ENCODE peak calls at places on chromosomes 11 and 22, in nine cellular contexts. W is cardiac fibroblast; Z is adipocyte; K is CD8-positive, alpha-beta T cell; Y is activated T-cell treated with anti-CD3 and anti-CD28 coated beads, Interleukin-2, amount 50 U/mL, for 24 hours; U is mucosa of descending colon; D is fibroblast of the conjunctiva; G is heart right ventricle; N is GM04504. H is an unnamed sample.

GRCh38 chr22:50089231-50090140 is at the start of gene MOV10L1:
- DNase-seq in W (peak; percentile 42), Z (peak; percentile 8), K (no peak), Y (no peak), U (no peak), D (peak; percentile 17), G (no peak), N (no peak), H (no peak)

GRCh38 chr22:50739894-50740293 is 1.9 kb downstream of the ACR start:
- DNase-seq in W (no peak), Z (no peak), K (no peak), Y (no peak), U (no peak), D (no peak), G (no peak), N (no peak), H (no peak)

GRCh38 chr11:68550485-68550817 is 89.9 kb downstream of the PPP6R3 start:
- DNase-seq in W (peak; percentile 67), Z (peak; percentile 15), K (no peak), Y (no peak), U (no peak), D (no peak), G (no peak), N (no peak), H (no peak)

GRCh38 chr11:16204261-16204660 is 152.1 kb downstream of the SOX6 start:
- DNase-seq in W (peak; percentile 11), Z (peak; percentile 28), K (no peak), Y (no peak), U (no peak), D (no peak), G (no peak), N (no peak), H (no peak)

GRCh38 chr11:32259641-32260081 is 168.8 kb downstream of the RCN1 start:
- DNase-seq in W (peak; percentile 92), Z (peak; percentile 19), K (no peak), Y (no peak), U (peak; percentile 58), D (no peak), G (no peak), N (no peak), H (peak; percentile 3)

GRCh38 chr22:39502789-39503464 is 837 bp downstream of the MIEF1 start:
- DNase-seq in W (no peak), Z (peak; percentile 57), K (no peak), Y (no peak), U (peak; percentile 48), D (peak; percentile 33), G (no peak), N (no peak), H (no peak)

GRCh38 chr11:116874251-116874650 is 36.8 kb upstream of the APOA1 start:
- DNase-seq in W (peak; percentile 44), Z (no peak), K (no peak), Y (no peak), U (no peak), D (no peak), G (no peak), N (no peak), H (no peak)

GRCh38 chr11:66559141-66559861 is 9.1 kb downstream of the CTSF start:
- DNase-seq in W (peak; percentile 28), Z (no peak), K (no peak), Y (peak; percentile 63), U (no peak), D (no peak), G (peak; percentile 41), N (no peak), H (no peak)

GRCh38 chr11:103274025-103274424 is 164.8 kb downstream of the DYNC2H1 start:
- DNase-seq in W (no peak), Z (no peak), K (no peak), Y (no peak), U (no peak), D (no peak), G (no peak), N (no peak), H (no peak)

GRCh38 chr11:92678212-92678611 is 291.2 kb upstream of the MTNR1B start:
- DNase-seq in W (no peak), Z (no peak), K (no peak), Y (no peak), U (no peak), D (no peak), G (no peak), N (no peak), H (no peak)

GRCh38 chr11:8258771-8259170 is 4.9 kb downstream of the LMO1 start:
- DNase-seq in W (peak; percentile 33), Z (peak; percentile 65), K (no peak), Y (no peak), U (no peak), D (no peak), G (no peak), N (peak; percentile 38), H (peak; percentile 33)

GRCh38 chr22:26822300-26822699 is 164.9 kb downstream of the MIAT start:
- DNase-seq in W (no peak), Z (no peak), K (no peak), Y (no peak), U (no peak), D (no peak), G (no peak), N (no peak), H (no peak)

GRCh38 chr11:117822522-117823033 is 2.0 kb downstream of the FXYD2 start:
- DNase-seq in W (no peak), Z (no peak), K (no peak), Y (no peak), U (no peak), D (no peak), G (no peak), N (no peak), H (no peak)

GRCh38 chr11:49995559-49995958 is 13.2 kb upstream of the OR4C12 start:
- DNase-seq in W (peak; percentile 33), Z (peak; percentile 59), K (no peak), Y (no peak), U (peak; percentile 40), D (peak; percentile 3), G (no peak), N (peak; percentile 12), H (peak; percentile 11)

GRCh38 chr11:57597461-57597892 is at the start of gene SERPING1:
- DNase-seq in W (peak; percentile 79), Z (peak; percentile 9), K (no peak), Y (no peak), U (peak; percentile 43), D (peak; percentile 31), G (peak; percentile 73), N (no peak), H (peak; percentile 50)

GRCh38 chr11:21470521-21470920 is 722.4 kb upstream of the ANO5 start:
- DNase-seq in W (no peak), Z (no peak), K (no peak), Y (no peak), U (no peak), D (no peak), G (no peak), N (no peak), H (no peak)

GRCh38 chr11:66981976-66982578 is 7.0 kb downstream of the C11orf86 start:
- DNase-seq in W (peak; percentile 85), Z (peak; percentile 93), K (no peak), Y (no peak), U (peak; percentile 97), D (peak; percentile 69), G (peak; percentile 84), N (peak; percentile 91), H (peak; percentile 82)

GRCh38 chr11:61120865-61121831 is 18.9 kb downstream of the CD5 start:
- DNase-seq in W (peak; percentile 43), Z (no peak), K (no peak), Y (no peak), U (peak; percentile 62), D (no peak), G (peak; percentile 70), N (peak; percentile 9), H (peak; percentile 12)